ENCODE peak calls at places on chromosomes 3 and 15, in four cellular contexts. One of them, this sample, is unnamed.

GRCh38 chr3:60841355-60841754 is 409.9 kb downstream of the FHIT start:
- DNase-seq in iris pigment epithelial cell: peak; percentile 53
- DNase-seq in kidney glomerular epithelial cell: peak; percentile 39
- DNase-seq in kidney tubule cell: no peak
- DNase-seq in this sample: no peak

GRCh38 chr3:128278761-128279593 is 125.7 kb downstream of the EEFSEC start:
- DNase-seq in iris pigment epithelial cell: peak; percentile 76
- DNase-seq in kidney glomerular epithelial cell: no peak
- DNase-seq in kidney tubule cell: no peak
- DNase-seq in this sample: peak; percentile 67

GRCh38 chr3:124223853-124224252 is 231.9 kb upstream of the ROPN1 start:
- DNase-seq in iris pigment epithelial cell: no peak
- DNase-seq in kidney glomerular epithelial cell: no peak
- DNase-seq in kidney tubule cell: no peak
- DNase-seq in this sample: no peak

GRCh38 chr3:14503706-14504065 is 36.5 kb downstream of the GRIP2 start:
- DNase-seq in iris pigment epithelial cell: no peak
- DNase-seq in kidney glomerular epithelial cell: no peak
- DNase-seq in kidney tubule cell: no peak
- DNase-seq in this sample: no peak

GRCh38 chr15:70017796-70018195 is 79.9 kb downstream of the TLE3 start:
- DNase-seq in iris pigment epithelial cell: no peak
- DNase-seq in kidney glomerular epithelial cell: no peak
- DNase-seq in kidney tubule cell: peak; percentile 73
- DNase-seq in this sample: no peak

GRCh38 chr3:64872385-64872784 is 184.6 kb upstream of the ADAMTS9 start:
- DNase-seq in iris pigment epithelial cell: no peak
- DNase-seq in kidney glomerular epithelial cell: no peak
- DNase-seq in kidney tubule cell: no peak
- DNase-seq in this sample: no peak

GRCh38 chr15:36590838-36591237 is 11.4 kb downstream of the CDIN1 start:
- DNase-seq in iris pigment epithelial cell: peak; percentile 93
- DNase-seq in kidney glomerular epithelial cell: peak; percentile 10
- DNase-seq in kidney tubule cell: peak; percentile 39
- DNase-seq in this sample: peak; percentile 74

GRCh38 chr15:65212097-65212496 is 824 bp upstream of the CILP start:
- DNase-seq in iris pigment epithelial cell: no peak
- DNase-seq in kidney glomerular epithelial cell: no peak
- DNase-seq in kidney tubule cell: no peak
- DNase-seq in this sample: no peak

GRCh38 chr3:131801566-131801965 is 233.2 kb downstream of the CPNE4 start:
- DNase-seq in iris pigment epithelial cell: no peak
- DNase-seq in kidney glomerular epithelial cell: no peak
- DNase-seq in kidney tubule cell: no peak
- DNase-seq in this sample: no peak

This sample was measured in HT1080.